ENCODE peak calls at places on chromosomes 1 and 21, in five cellular contexts. B, P, D, V and A are unnamed samples.

GRCh38 chr1:21397813-21398188 is 42.1 kb upstream of the NBPF3 start:
- DNase-seq in B (no peak), P (no peak), D (no peak), V (no peak), A (no peak)

GRCh38 chr1:207084241-207084640 is 4.4 kb upstream of the C4BPB start:
- DNase-seq in B (no peak), P (no peak), D (no peak), V (no peak), A (no peak)

GRCh38 chr1:247913786-247914185 is 6.3 kb upstream of the OR2T8 start:
- DNase-seq in B (no peak), P (no peak), D (no peak), V (no peak), A (no peak)

GRCh38 chr1:201217851-201218250 is 27.2 kb downstream of the IGFN1 start:
- DNase-seq in B (no peak), P (no peak), D (no peak), V (no peak), A (no peak)

GRCh38 chr1:108000620-108001105 is 35.7 kb upstream of the VAV3 start:
- DNase-seq in B (peak; percentile 61), P (no peak), D (peak; percentile 75), V (no peak), A (no peak)

GRCh38 chr1:91924146-91924545 is 25.1 kb upstream of the BRDT start:
- DNase-seq in B (no peak), P (no peak), D (no peak), V (no peak), A (peak; percentile 73)

GRCh38 chr1:119081705-119082104 is 58.7 kb downstream of the WARS2 start:
- DNase-seq in B (no peak), P (no peak), D (no peak), V (no peak), A (no peak)

GRCh38 chr1:153687346-153687745 is 8.9 kb downstream of the NPR1 start:
- DNase-seq in B (no peak), P (no peak), D (no peak), V (no peak), A (no peak)

DNA sequence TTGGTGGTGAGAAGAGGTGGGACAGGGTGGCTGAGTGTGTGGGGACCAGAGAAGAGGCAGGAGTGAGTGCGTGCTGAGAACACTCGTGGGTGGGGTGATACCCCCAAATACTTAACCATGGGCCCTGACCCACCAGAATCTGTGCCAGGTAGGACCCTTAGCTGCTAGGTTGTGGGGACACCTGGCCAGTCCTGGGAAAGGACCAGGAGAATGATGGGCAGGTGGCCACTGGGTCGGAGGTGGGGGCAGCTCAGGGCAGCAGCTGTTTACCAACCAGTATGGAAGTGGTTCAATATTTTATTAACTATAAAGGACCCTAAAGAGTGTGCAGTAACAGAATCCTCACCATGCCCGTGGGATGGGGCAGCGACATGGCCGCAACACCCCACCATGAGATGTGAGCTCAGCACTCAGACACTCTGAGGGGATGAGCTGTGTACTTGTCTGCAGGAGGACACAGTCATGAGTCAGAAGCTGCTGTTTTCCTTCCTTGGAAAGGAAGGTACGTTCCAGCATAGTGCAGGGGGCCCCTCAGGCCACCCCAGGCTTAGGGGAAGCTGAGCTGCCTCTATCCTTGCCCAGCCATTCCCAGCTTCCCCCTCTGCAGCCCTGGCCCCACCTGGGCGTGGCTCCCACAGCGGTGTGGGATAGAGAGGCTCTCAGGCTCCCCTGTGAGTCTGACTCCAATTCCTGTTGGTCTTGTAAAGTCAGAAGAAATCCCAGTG is 25.4 kb downstream of the TEX35 start:
- DNase-seq in B (peak; percentile 78), P (no peak), D (peak; percentile 61), V (no peak), A (peak; percentile 32)
- H3K4me1 ChIP-seq in B (peaks cover 31% of the 10 kb centered on the region), P (peaks cover 36% of the 10 kb centered on the region), D (peaks cover 56% of the 10 kb centered on the region), V (peaks cover 27% of the 10 kb centered on the region), A (peaks cover 29% of the 10 kb centered on the region)

GRCh38 chr1:206074839-206075238 is 21.9 kb downstream of the RHEX start:
- DNase-seq in B (no peak), P (no peak), D (no peak), V (no peak), A (no peak)
- TF ChIP-seq CTCF in B (no peak), P (peak; percentile 21), D (no peak), V (no peak), A (no peak)

DNA sequence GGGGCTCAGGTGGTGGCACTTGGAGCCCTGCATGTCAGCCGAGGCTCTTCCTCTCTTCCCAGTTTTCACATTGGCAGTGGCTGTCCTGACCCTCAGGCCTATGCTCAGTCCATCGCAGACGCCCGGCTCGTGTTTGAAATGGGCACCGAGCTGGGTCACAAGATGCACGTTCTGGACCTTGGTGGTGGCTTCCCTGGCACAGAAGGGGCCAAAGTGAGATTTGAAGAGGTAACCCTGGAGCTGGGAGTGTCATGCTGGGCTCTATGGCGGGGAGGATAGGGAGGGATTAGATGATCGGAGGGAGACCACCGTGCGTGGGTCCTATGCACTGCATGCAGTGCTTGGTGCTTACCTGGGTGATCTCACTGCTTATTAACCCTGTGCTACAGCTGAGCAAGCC is 13.5 kb downstream of the AZIN2 start:
- DNase-seq in B (no peak), P (no peak), D (no peak), V (no peak), A (no peak)
- H3K27ac ChIP-seq in B (no peak overlapping the region), P (no peak overlapping the region), D (no peak overlapping the region), V (no peak overlapping the region), A (no peak overlapping the region)

DNA sequence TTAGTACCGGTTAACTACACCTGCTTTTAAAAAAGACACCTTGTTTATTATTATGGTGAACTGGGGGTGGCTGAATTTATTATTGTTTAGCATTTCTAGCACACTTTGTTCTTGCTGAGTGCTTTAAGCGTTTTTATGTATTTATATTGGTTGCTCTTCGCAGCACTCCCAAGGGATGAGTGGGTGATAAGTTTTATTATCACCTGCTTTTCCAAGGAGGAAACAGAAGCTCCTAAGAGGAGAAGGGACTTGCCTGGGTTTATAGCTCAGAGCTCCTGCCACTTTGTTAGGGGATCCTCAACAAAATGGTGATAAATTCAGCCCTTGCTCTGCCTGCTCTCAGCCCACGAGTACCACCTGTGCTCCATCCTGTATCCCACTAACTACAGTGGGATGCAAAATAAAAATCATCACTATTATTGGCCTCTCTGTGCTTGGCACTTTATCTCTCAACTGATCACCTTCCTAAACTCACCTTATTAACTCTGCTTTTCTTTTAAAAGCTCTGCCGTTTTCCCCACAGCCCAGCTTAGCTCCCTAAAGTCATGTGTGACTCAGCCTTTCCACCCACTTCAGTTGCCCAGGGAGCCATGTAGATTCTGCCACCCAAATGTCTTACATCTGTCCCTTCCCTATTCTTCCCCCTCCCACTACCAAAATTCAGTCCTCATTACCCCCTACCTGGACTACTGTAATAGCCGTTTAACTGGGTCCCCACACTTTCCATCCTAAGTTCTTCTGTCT is 44.5 kb downstream of the BCL9 start:
- DNase-seq in B (peak; percentile 16), P (no peak), D (no peak), V (no peak), A (no peak)
- H3K4me1 ChIP-seq in B (peaks cover 39% of the 10 kb centered on the region), P (no peaks in the 10 kb centered on the region), D (no peaks in the 10 kb centered on the region), V (peaks cover 31% of the 10 kb centered on the region), A (no peaks in the 10 kb centered on the region)

GRCh38 chr1:224180783-224181452 is 2.1 kb upstream of the DEGS1 start:
- DNase-seq in B (no peak), P (no peak), D (no peak), V (no peak), A (no peak)

GRCh38 chr1:224182057-224182865 is 779 bp upstream of the DEGS1 start:
- DNase-seq in B (no peak), P (no peak), D (peak; percentile 84), V (no peak), A (peak; percentile 69)

GRCh38 chr1:224181453-224181810 is 1.6 kb upstream of the DEGS1 start:
- DNase-seq in B (no peak), P (no peak), D (no peak), V (no peak), A (no peak)

GRCh38 chr1:224183591-224184312 is 712 bp downstream of the DEGS1 start:
- DNase-seq in B (peak; percentile 75), P (no peak), D (peak; percentile 35), V (no peak), A (no peak)

GRCh38 chr1:224182866-224183590 is at the start of gene DEGS1:
- DNase-seq in B (peak; percentile 92), P (peak; percentile 40), D (peak; percentile 67), V (peak; percentile 94), A (peak; percentile 76)
- TF ChIP-seq CTCF in B (no peak), P (no peak), D (no peak), V (peak; percentile 4), A (peak; percentile 8)

DNA sequence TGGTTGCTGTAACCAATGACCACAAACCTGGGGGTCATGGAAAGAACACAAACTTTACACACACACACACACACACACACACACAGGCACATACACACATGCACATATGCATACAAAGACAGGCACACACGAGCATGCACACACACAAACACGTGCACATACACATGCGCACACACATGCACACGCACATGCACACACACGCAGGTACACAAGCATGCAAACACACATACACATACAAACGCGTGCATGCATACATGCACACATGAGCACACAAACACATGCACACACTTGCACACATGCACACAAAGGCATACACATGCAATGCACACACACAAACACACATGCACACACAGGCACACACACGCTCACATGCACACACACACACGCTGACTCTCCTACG is 44.0 kb downstream of the UBASH3A start:
- DNase-seq in B (no peak), P (no peak), D (no peak), V (no peak), A (no peak)
- H3K27ac ChIP-seq in B (no peak overlapping the region), P (no peak overlapping the region), D (no peak overlapping the region), V (no peak overlapping the region), A (no peak overlapping the region)

GRCh38 chr1:160612613-160613218 is 33.4 kb upstream of the CD84 start:
- DNase-seq in B (no peak), P (no peak), D (no peak), V (no peak), A (no peak)

GRCh38 chr1:160608057-160608456 is 28.8 kb upstream of the CD84 start:
- DNase-seq in B (no peak), P (no peak), D (no peak), V (no peak), A (no peak)

GRCh38 chr1:160608514-160608913 is 29.2 kb upstream of the CD84 start:
- DNase-seq in B (no peak), P (no peak), D (no peak), V (no peak), A (no peak)

GRCh38 chr1:160608941-160609340 is 29.6 kb upstream of the CD84 start:
- DNase-seq in B (no peak), P (no peak), D (no peak), V (no peak), A (no peak)

GRCh38 chr1:160610584-160611242 is 31.4 kb upstream of the CD84 start:
- DNase-seq in B (no peak), P (no peak), D (no peak), V (no peak), A (no peak)
- H3K4me1 ChIP-seq in B (peaks cover 6% of the 10 kb centered on the region), P (no peaks in the 10 kb centered on the region), D (no peaks in the 10 kb centered on the region), V (no peaks in the 10 kb centered on the region), A (no peaks in the 10 kb centered on the region)

GRCh38 chr1:218816999-218817398 is 356.7 kb upstream of the LYPLAL1 start:
- DNase-seq in B (peak; percentile 24), P (no peak), D (no peak), V (no peak), A (no peak)
- TF ChIP-seq CTCF in B (no peak), P (no peak), D (no peak), V (no peak), A (no peak)

DNA sequence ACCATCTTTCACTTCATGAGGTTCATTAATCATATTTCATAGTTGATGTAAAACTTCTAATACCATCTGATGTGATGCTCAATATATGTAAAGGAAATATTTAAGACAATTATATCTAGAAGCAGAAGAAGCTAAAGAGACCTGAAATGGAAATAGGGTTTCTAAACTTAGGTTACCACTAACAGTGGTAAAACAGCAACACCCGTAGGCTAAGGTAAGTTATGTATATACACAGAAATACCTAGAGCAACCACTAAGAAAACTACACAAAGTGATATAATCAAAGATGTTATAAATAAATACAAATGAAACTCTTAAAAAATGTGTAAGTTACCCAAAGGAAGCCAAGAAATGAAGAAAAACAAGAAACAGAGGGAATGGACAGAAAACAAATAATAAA is 61.1 kb upstream of the TNFSF4 start:
- DNase-seq in B (no peak), P (no peak), D (no peak), V (no peak), A (no peak)
- H3K27ac ChIP-seq in B (no peak overlapping the region), P (no peak overlapping the region), D (no peak overlapping the region), V (no peak overlapping the region), A (no peak overlapping the region)